ENCODE peak calls at places on chromosomes 4 and X, in five cellular contexts. U is IMR-90, I is mesendoderm, O is neuronal stem cell, P is H1. W is an unnamed sample.
A peak's percentile ranks its signal among the peaks of the same experiment; 100 is the strongest.

GRCh38 chrX:135396109-135396508 is 25.6 kb upstream of the SMIM10L2A start:
- DNase-seq in U (peak; percentile 3), I (no peak), O (no peak), P (no peak), W (no peak)

GRCh38 chr4:186201535-186202230 is 10.3 kb downstream of the CYP4V2 start:
- DNase-seq in U (peak; percentile 40), I (peak; percentile 71), O (peak; percentile 9), P (no peak), W (peak; percentile 74)

GRCh38 chrX:118530537-118530936 is 34.9 kb downstream of the DOCK11 start:
- DNase-seq in U (peak; percentile 48), I (no peak), O (no peak), P (no peak), W (no peak)

GRCh38 chrX:119729408-119730201 is 28.8 kb upstream of the SOWAHD start:
- DNase-seq in U (peak; percentile 64), I (peak; percentile 60), O (peak; percentile 42), P (peak; percentile 21), W (peak; percentile 60)

GRCh38 chr4:88765729-88766128 is 68.1 kb upstream of the NAP1L5 start:
- DNase-seq in U (peak; percentile 84), I (peak; percentile 42), O (no peak), P (no peak), W (no peak)

GRCh38 chr4:88297725-88298453 is 13.5 kb upstream of the PPM1K start:
- DNase-seq in U (no peak), I (no peak), O (no peak), P (no peak), W (no peak)

GRCh38 chr4:138639018-138639876 is 376.3 kb upstream of the NOCT start:
- DNase-seq in U (peak; percentile 28), I (no peak), O (no peak), P (no peak), W (no peak)

GRCh38 chr4:97851115-97851514 is 292.2 kb downstream of the STPG2 start:
- DNase-seq in U (no peak), I (no peak), O (no peak), P (no peak), W (no peak)

DNA sequence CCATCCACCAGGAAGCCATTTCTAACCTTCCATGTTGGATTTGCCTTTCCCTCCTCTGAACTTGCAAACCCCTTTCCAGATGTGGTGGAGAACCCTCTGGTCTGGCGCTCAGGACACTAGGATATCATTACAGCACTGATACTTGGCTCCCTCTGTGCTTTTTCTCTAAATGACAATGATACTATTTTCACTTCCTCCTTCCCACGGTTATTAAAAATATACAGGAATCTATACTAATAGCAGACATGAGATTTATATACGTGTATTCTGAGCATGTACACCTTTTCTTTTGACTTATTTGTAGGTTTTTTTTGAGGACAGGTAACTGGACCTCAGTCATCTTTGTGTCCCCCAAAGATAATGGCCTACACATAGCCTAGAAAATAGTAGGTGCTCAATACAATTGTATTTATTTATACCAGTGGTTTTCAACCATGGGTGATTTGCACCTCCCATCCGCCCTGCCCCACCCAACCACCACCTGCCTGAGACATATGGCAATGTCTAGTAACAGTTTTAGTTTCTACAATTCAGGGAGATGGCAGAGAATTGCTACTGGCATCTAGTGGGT is 60.4 kb upstream of the PLAC8 start:
- DNase-seq in U (no peak), I (no peak), O (no peak), P (no peak), W (no peak)
- H3K23ac ChIP-seq in U (no peak overlapping the region), I (no peak overlapping the region), O (no peak overlapping the region), P (no peak overlapping the region), W (no peak overlapping the region)

DNA sequence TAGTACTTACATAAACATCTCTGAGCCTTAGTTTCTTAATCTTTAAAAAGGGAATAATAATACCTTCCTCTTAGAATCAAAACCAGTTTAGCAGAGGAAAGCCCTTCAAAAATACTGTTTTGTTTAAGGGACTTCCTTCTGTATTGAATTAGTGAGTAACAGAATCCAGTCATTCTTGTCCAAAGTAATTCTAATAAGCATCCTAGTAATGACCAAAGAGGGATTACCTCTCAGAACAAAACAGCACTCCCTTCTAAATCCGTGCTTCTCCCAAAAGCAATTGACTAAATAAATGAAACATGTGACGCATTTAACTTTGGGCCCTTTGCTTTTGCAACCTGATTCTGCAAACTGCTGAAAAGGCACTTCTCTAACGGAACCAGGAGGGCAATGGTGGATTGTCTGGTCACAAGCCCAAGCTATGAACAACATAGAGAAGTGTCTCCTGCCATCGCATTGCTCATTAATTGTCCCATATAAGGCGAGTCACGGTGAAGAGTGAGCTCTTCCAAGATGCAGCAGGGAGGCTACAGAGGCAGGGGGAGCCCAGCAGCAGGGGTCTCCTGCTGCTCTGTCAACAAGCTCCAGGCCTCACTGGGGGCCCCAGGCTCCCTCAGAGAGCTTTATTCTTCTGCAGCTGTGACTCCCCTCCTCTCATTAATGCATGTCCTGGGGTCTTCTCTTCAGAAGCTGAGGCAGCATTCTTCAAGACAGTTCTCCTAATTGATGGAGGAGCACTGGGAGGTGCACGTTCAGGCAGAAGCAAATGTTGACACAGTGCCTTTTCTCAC is 419.5 kb upstream of the RASGEF1B start:
- DNase-seq in U (no peak), I (no peak), O (peak; percentile 54), P (no peak), W (no peak)
- H3K23ac ChIP-seq in U (no peak overlapping the region), I (no peak overlapping the region), O (no peak overlapping the region), P (no peak overlapping the region), W (no peak overlapping the region)

DNA sequence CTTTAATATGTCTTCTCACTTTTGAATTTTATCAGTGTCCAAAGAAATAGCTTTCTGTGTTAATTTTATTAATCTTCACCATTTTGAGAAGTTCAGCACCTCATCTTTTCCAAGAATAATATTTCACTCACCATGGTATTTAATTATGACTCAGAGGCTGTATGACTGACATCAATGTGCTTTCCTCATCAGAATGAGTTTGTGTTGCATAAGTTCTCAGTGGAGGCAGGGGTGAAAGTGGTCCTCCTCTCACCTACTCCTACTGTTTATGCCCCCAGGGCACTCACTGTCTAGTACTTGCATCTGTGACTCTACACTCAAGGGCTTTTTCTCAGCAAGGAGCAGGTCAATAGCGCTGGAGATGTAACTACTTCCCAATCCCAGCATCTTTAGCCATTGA is 905.3 kb upstream of the INTU start:
- DNase-seq in U (peak; percentile 31), I (no peak), O (no peak), P (no peak), W (no peak)
- H3K23ac ChIP-seq in U (no peak overlapping the region), I (no peak overlapping the region), O (no peak overlapping the region), P (no peak overlapping the region), W (no peak overlapping the region)

GRCh38 chr4:118834960-118835895 is 698 bp downstream of the SEC24D start:
- DNase-seq in U (peak; percentile 94), I (peak; percentile 96), O (peak; percentile 32), P (no peak), W (peak; percentile 76)
- H3K23ac ChIP-seq in U (peak overlapping the region; percentile 99), I (peak overlapping the region; percentile 25), O (peak overlapping the region; percentile 95), P (no peak overlapping the region), W (no peak overlapping the region)

W was measured in H9.